ENCODE peak calls at places on chromosome 10, in four cellular contexts. K is H1, S is neuronal stem cell, X is mesenchymal stem cell. I is an unnamed sample.

GRCh38 chr10:74231375-74231774 is 80.4 kb downstream of the ADK start:
- DNase-seq in S (no peak), K (no peak), X (peak; percentile 68), I (no peak)

GRCh38 chr10:115953203-115953602 is 319.8 kb downstream of the GFRA1 start:
- DNase-seq in K (no peak), S (no peak), X (peak; percentile 60), I (no peak)

GRCh38 chr10:78777466-78778256 is 291.1 kb upstream of the ZMIZ1 start:
- DNase-seq in X (peak; percentile 76), S (no peak), K (no peak), I (no peak)

GRCh38 chr10:28715757-28716156 is 38.4 kb downstream of the BAMBI start:
- DNase-seq in K (no peak), S (no peak), X (no peak), I (no peak)

GRCh38 chr10:58608356-58608755 is 95.7 kb downstream of the BICC1 start:
- DNase-seq in X (no peak), S (no peak), K (no peak), I (no peak)

GRCh38 chr10:58436071-58436470 is 50.9 kb downstream of the TFAM start:
- DNase-seq in S (no peak), K (no peak), X (no peak), I (no peak)

GRCh38 chr10:79021331-79021907 is 47.3 kb upstream of the ZMIZ1 start:
- DNase-seq in K (no peak), X (no peak), S (no peak), I (no peak)

GRCh38 chr10:36638461-36638860 is 486.9 kb upstream of the ANKRD30A start:
- DNase-seq in X (no peak), K (no peak), S (no peak), I (no peak)

GRCh38 chr10:29117781-29118180 is 171.1 kb upstream of the LYZL1 start:
- DNase-seq in K (no peak), X (no peak), S (no peak), I (no peak)

GRCh38 chr10:63491558-63492316 is 26.0 kb upstream of the JMJD1C start:
- DNase-seq in X (peak; percentile 83), S (no peak), K (no peak), I (no peak)

GRCh38 chr10:119268871-119269506 is 61.6 kb downstream of the GRK5 start:
- DNase-seq in K (no peak), S (no peak), X (peak; percentile 93), I (no peak)

DNA sequence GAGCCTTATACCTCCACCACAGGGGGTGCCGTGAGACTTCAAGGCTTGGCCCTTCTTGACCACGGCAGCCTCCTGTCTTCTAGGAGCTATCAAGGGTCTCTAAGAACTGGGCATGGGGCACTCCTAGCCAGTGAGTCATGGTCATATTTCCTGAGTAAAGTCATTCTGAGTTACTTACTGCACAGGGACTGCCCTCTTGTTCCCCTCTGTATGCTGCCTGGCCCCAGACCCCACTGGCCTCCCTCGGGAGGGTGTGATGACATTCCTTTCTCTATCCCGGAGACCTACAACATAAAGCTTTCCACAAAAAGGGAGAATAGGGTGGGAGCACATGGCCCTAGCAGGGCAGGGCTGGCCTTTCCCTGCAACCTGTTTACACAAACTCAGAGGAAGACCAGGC is 21.4 kb downstream of the DPCD start:
- DNase-seq in K (no peak), S (no peak), X (peak; percentile 51), I (no peak)
- H3K18ac ChIP-seq in K (no peak overlapping the region), S (no peak overlapping the region), X (no peak overlapping the region), I (no peak overlapping the region)

DNA sequence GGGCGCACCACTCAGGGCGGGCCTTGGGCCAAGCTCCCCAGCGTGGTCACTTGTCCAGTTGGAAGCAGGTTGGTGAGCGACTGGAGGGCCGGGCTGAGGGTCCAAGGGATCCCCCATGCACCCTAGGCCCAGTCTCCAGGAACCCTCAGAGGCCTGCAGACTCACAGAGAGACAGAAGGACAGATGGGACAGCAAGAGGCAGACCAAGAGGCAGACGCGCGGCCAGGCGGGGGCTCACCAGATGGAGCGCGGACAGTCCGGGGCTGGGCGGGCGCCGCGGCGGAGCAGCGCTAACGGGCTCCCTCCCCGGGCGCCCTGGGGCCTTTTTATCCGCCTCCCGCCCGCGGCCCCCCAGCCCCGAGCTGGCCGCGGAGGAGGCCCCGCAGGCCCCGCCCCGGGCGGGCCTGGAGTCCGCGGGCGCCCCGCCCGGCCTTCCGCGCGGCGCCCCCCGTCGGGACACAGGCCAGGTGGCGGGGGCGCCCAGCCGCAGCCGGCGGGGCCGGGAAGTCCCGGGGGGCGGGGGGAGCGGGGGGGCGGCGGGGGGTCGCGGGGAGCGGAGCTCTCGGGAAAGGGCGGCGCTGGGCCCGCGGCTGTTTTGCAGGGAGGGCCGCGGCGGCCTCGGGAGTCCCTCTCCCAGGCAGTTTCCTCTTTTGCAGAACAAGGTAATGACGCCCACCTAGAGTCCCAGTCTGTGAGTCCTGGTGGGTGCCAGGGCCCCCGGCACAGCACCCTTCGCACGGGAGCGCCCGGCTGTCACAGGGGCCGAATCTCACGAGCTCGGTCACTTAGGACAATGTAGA is at the start of gene LOXL4:
- DNase-seq in S (peak; percentile 21), X (peak; percentile 29), K (no peak), I (no peak)
- H2BK12ac ChIP-seq in S (no peak within 1 kb of the TSS), X (peak within 1 kb of the TSS; percentile 59), K (peak within 1 kb of the TSS; percentile 7), I (no peak within 1 kb of the TSS)

GRCh38 chr10:77639756-77640155 is 2.1 kb upstream of the KCNMA1 start:
- DNase-seq in X (no peak), S (no peak), K (no peak), I (no peak)
- H3K18ac ChIP-seq in X (no peak overlapping the region), S (no peak overlapping the region), K (no peak overlapping the region), I (no peak overlapping the region)

GRCh38 chr10:110898391-110898790 is 20.6 kb downstream of the BBIP1 start:
- DNase-seq in S (no peak), X (no peak), K (no peak), I (no peak)

GRCh38 chr10:110900983-110901382 is 18.0 kb downstream of the BBIP1 start:
- DNase-seq in X (no peak), K (no peak), S (no peak), I (no peak)

GRCh38 chr10:110901954-110902819 is 16.8 kb downstream of the BBIP1 start:
- DNase-seq in X (peak; percentile 44), K (no peak), S (no peak), I (no peak)

GRCh38 chr10:110903280-110904278 is 15.4 kb downstream of the BBIP1 start:
- DNase-seq in S (no peak), K (no peak), X (peak; percentile 23), I (no peak)
- H2BK12ac ChIP-seq in S (no peak overlapping the region), K (no peak overlapping the region), X (no peak overlapping the region), I (no peak overlapping the region)

GRCh38 chr10:27646194-27646593 is 99.4 kb downstream of the MKX start:
- DNase-seq in K (no peak), S (no peak), X (no peak), I (no peak)

GRCh38 chr10:27646604-27647191 is 98.9 kb downstream of the MKX start:
- DNase-seq in S (no peak), K (no peak), X (no peak), I (no peak)

GRCh38 chr10:27642023-27642589 is 103.5 kb downstream of the MKX start:
- DNase-seq in K (no peak), S (no peak), X (no peak), I (no peak)

GRCh38 chr10:27644307-27644939 is 101.2 kb downstream of the MKX start:
- DNase-seq in X (no peak), S (no peak), K (no peak), I (no peak)

DNA sequence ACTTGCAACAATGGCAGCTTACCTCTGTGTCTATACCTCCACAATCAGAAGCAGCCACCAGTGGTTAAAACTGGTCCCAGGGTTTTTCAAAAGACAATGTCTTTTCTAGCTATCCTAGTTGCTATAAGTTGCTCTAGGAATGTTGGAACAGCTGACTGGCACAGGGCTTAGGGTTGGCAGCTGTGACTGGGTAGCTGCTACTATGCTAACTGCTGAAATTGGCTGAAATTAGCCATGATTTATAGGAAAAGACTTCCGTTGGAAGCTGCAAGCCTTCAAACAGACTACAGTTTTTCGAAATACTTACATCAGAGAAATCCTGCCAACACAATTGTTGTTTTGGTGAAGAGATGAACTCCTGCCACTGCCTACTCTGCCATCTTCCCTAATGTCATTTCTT is 102.3 kb downstream of the MKX start:
- DNase-seq in K (no peak), X (no peak), S (no peak), I (no peak)
- H3K18ac ChIP-seq in K (no peak overlapping the region), X (no peak overlapping the region), S (no peak overlapping the region), I (no peak overlapping the region)

GRCh38 chr10:5565671-5566581 is 41.2 kb downstream of the CALML3 start:
- DNase-seq in S (no peak), K (no peak), X (peak; percentile 53), I (no peak)

GRCh38 chr10:5565205-5565545 is 40.4 kb downstream of the CALML3 start:
- DNase-seq in X (no peak), S (no peak), K (no peak), I (no peak)

GRCh38 chr10:5563237-5563961 is 38.6 kb downstream of the CALML3 start:
- DNase-seq in K (no peak), S (no peak), X (peak; percentile 46), I (no peak)

GRCh38 chr10:5564537-5565204 is 39.9 kb downstream of the CALML3 start:
- DNase-seq in S (no peak), K (no peak), X (no peak), I (no peak)

DNA sequence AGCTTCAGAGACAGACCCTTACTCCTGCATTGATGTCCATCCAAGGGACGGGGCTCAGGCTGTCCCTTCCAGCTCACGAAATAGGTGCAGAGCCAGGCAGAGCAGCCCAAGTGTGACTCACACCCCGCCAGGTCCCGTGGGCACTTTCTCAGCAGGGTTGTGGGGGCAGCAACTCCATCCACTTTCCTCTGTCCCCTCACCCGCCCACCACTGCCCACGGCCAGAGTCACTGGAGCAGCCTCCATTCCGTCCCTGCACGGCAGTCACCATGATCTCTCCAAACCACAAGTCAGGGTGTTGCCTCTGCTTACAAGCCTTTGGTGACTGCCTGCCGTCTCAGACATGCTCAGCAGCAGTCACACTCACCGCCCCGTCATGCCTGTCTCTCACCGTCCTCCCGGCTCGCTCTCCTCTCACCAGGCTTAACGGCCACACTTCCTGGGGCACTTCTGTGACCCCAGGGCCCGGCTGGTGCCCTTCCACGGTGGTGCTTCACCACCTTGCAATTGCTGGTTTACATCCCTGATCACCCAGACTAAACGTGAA is 39.3 kb downstream of the CALML3 start:
- DNase-seq in X (peak; percentile 72), S (no peak), K (no peak), I (no peak)
- H2BK12ac ChIP-seq in X (peak overlapping the region; percentile 96), S (no peak overlapping the region), K (peak overlapping the region; percentile 68), I (no peak overlapping the region)

I was measured in H9.